ENCODE peak calls at places on chromosomes 7 and 10, in five cellular contexts. K is activated T-cell treated with anti-CD3 and anti-CD28 coated beads, Interleukin-2, amount 50 U/mL, for 72 hours; B is CD8-positive, alpha-beta T cell; N is stimulated activated CD4-positive, alpha-beta T cell treated with anti-CD3 and anti-CD28 coated beads, Interleukin-15, amount 100 ng/mL, for 1 hour; A is BJ. S is an unnamed sample.

GRCh38 chr7:152451356-152451755 is 15.6 kb upstream of the KMT2C start:
- DNase-seq in N (no peak), A (no peak), B (no peak), K (no peak), S (no peak)

GRCh38 chr7:90271753-90272152 is 26.8 kb downstream of the CFAP69 start:
- DNase-seq in N (no peak), A (peak), B (no peak), K (no peak), S (no peak)

GRCh38 chr7:1025747-1026581 is 18.4 kb upstream of the GPR146 start:
- DNase-seq in K (no peak), B (no peak), A (no peak), N (no peak), S (peak)

GRCh38 chr10:48464871-48465736 is 139.8 kb downstream of the ARHGAP22 start:
- DNase-seq in A (no peak), N (no peak), B (no peak), K (no peak), S (no peak)

GRCh38 chr10:125169915-125170314 is 9.6 kb upstream of the CTBP2 start:
- DNase-seq in A (no peak), K (no peak), N (no peak), B (no peak), S (no peak)

GRCh38 chr10:92126100-92126650 is 164.7 kb downstream of the CPEB3 start:
- DNase-seq in B (no peak), A (no peak), K (no peak), N (no peak), S (no peak)

GRCh38 chr10:27297848-27298524 is 57.4 kb upstream of the ACBD5 start:
- DNase-seq in K (no peak), B (no peak), N (no peak), A (no peak), S (no peak)

GRCh38 chr7:28759373-28760013 is 198.6 kb downstream of the TRIL start:
- DNase-seq in N (no peak), K (no peak), A (no peak), B (no peak), S (no peak)

GRCh38 chr7:90211391-90212148 is at the start of gene STEAP2:
- DNase-seq in A (peak), N (peak), K (peak), B (no peak), S (peak)

GRCh38 chr10:132162021-132162531 is 24.7 kb upstream of the DPYSL4 start:
- DNase-seq in N (no peak), B (no peak), A (no peak), K (peak), S (no peak)

GRCh38 chr7:157056246-157056645 is 45.8 kb upstream of the MNX1 start:
- DNase-seq in A (no peak), N (no peak), B (no peak), K (no peak), S (no peak)

GRCh38 chr7:45035909-45036308 is 35.9 kb downstream of the CCM2 start:
- DNase-seq in B (no peak), N (no peak), K (peak), A (no peak), S (no peak)

S was measured in posterior cingulate gyrus.